ENCODE peak calls at places on chromosomes 13 and 19, in eight cellular contexts. S is stimulated activated CD4-positive, alpha-beta T cell treated with anti-CD3 and anti-CD28 coated beads, TNF-alpha, amount 100 ng/mL, for 48 hours; O is T-helper 2 cell; W is cardiac fibroblast; C is cerebellar cortex; Y is stimulated activated CD8-positive, alpha-beta memory T cell treated with anti-CD3 and anti-CD28 coated beads, Interleukin-12 subunit alpha, Interleukin-12 subunit beta, amount 100 ng/mL, for 1 hour; J is NAMALWA; L is IMR-90. K is an unnamed sample.

GRCh38 chr19:12611361-12611699 is 610 bp downstream of the ZNF791 start:
- DNase-seq in S (no peak), O (no peak), W (peak; percentile 80), C (peak; percentile 75), Y (no peak), J (no peak), L (peak; percentile 74), K (peak; percentile 86)

GRCh38 chr19:37966211-37967072 is 59.4 kb downstream of the SIPA1L3 start:
- DNase-seq in S (no peak), O (no peak), W (no peak), C (peak; percentile 88), Y (no peak), J (no peak), L (peak; percentile 39), K (no peak)

GRCh38 chr13:42272115-42272756 is at the start of gene AKAP11:
- DNase-seq in S (peak; percentile 35), O (peak; percentile 67), W (peak; percentile 54), C (peak; percentile 41), Y (peak; percentile 14), J (peak; percentile 69), L (peak; percentile 28), K (peak; percentile 65)

GRCh38 chr13:58461217-58461616 is 829.7 kb downstream of the PCDH17 start:
- DNase-seq in S (no peak), O (no peak), W (no peak), C (no peak), Y (no peak), J (no peak), L (no peak), K (peak; percentile 25)

GRCh38 chr19:6417713-6418561 is 6.7 kb downstream of the KHSRP start:
- DNase-seq in S (no peak), O (no peak), W (peak; percentile 46), C (peak; percentile 80), Y (no peak), J (no peak), L (peak; percentile 5), K (no peak)

GRCh38 chr19:5718579-5719273 is 1.2 kb downstream of the LONP1 start:
- DNase-seq in S (peak; percentile 45), O (peak; percentile 55), W (peak; percentile 77), C (no peak), Y (no peak), J (peak; percentile 79), L (peak; percentile 91), K (peak; percentile 71)

GRCh38 chr19:24033962-24034342 is 53.0 kb upstream of the ZNF254 start:
- DNase-seq in S (no peak), O (peak; percentile 57), W (peak; percentile 69), C (peak; percentile 56), Y (no peak), J (peak; percentile 54), L (peak; percentile 71), K (peak; percentile 46)

GRCh38 chr19:55454787-55455243 is 6.6 kb downstream of the ISOC2 start:
- DNase-seq in S (no peak), O (peak; percentile 56), W (peak; percentile 50), C (peak; percentile 62), Y (no peak), J (peak; percentile 64), L (peak; percentile 22), K (peak; percentile 60)

GRCh38 chr19:18951721-18952281 is 10.8 kb upstream of the HOMER3 start:
- DNase-seq in S (no peak), O (no peak), W (peak; percentile 15), C (no peak), Y (no peak), J (no peak), L (no peak), K (no peak)

GRCh38 chr13:87206708-87207107 is 464.5 kb upstream of the SLITRK5 start:
- DNase-seq in S (no peak), O (no peak), W (no peak), C (no peak), Y (no peak), J (no peak), L (no peak), K (no peak)

GRCh38 chr19:48556163-48556562 is 4.2 kb downstream of the SULT2B1 start:
- DNase-seq in S (no peak), O (no peak), W (peak; percentile 62), C (no peak), Y (no peak), J (no peak), L (peak; percentile 69), K (no peak)

K was measured in A673.